ENCODE peak calls at places on chromosome 21, in six cellular contexts. P is mesenchymal stem cell, N is H1, J is neuronal stem cell, E is IMR-90, T is trophoblast cell. B is an unnamed sample.

GRCh38 chr21:29334717-29335428 is 36.2 kb downstream of the BACH1 start:
- DNase-seq in T (no peak), E (peak; percentile 78), P (peak; percentile 56), J (no peak), N (no peak), B (no peak)

GRCh38 chr21:38599381-38599975 is 101.2 kb upstream of the ERG start:
- DNase-seq in T (no peak), E (no peak), N (no peak), J (no peak), P (no peak), B (no peak)

GRCh38 chr21:15289896-15290841 is 225.4 kb upstream of the NRIP1 start:
- DNase-seq in P (no peak), J (peak; percentile 30), E (no peak), T (peak; percentile 72), N (no peak), B (peak; percentile 92)

GRCh38 chr21:39852021-39852721 is 15.1 kb upstream of the PCP4 start:
- DNase-seq in N (no peak), E (no peak), T (no peak), J (no peak), P (no peak), B (no peak)

GRCh38 chr21:20701235-20701634 is 297.0 kb upstream of the NCAM2 start:
- DNase-seq in J (no peak), P (no peak), N (no peak), T (no peak), E (no peak), B (no peak)

GRCh38 chr21:37710555-37711293 is 205.5 kb downstream of the KCNJ6 start:
- DNase-seq in N (no peak), T (peak; percentile 69), P (peak; percentile 90), J (no peak), E (peak; percentile 68), B (no peak)

GRCh38 chr21:33029975-33030461 is 4.3 kb downstream of the OLIG2 start:
- DNase-seq in J (no peak), P (no peak), E (no peak), T (no peak), N (no peak), B (peak; percentile 52)

GRCh38 chr21:39620856-39621255 is 8.1 kb downstream of the B3GALT5 start:
- DNase-seq in N (no peak), P (no peak), T (no peak), J (no peak), E (no peak), B (no peak)

GRCh38 chr21:38806153-38806941 is 618 bp downstream of the ETS2 start:
- DNase-seq in T (peak; percentile 34), P (no peak), N (no peak), E (no peak), J (peak; percentile 49), B (no peak)

GRCh38 chr21:46641656-46642055 is 6.2 kb downstream of the PRMT2 start:
- DNase-seq in P (no peak), J (no peak), N (no peak), T (no peak), E (no peak), B (no peak)

GRCh38 chr21:36064085-36064460 is 3.7 kb upstream of the SETD4 start:
- DNase-seq in E (no peak), N (no peak), T (peak; percentile 28), P (no peak), J (no peak), B (no peak)

GRCh38 chr21:36063375-36064084 is 3.2 kb upstream of the SETD4 start:
- DNase-seq in N (no peak), P (no peak), E (no peak), T (no peak), J (no peak), B (no peak)

GRCh38 chr21:36059823-36060158 is 535 bp downstream of the SETD4 start:
- DNase-seq in T (peak; percentile 74), E (no peak), N (no peak), P (no peak), J (no peak), B (no peak)

GRCh38 chr21:36061445-36061844 is 1.1 kb upstream of the SETD4 start:
- DNase-seq in E (no peak), P (no peak), J (no peak), T (no peak), N (no peak), B (no peak)

GRCh38 chr21:36060159-36060921 is at the start of gene SETD4:
- DNase-seq in J (peak; percentile 88), E (peak; percentile 92), N (peak; percentile 75), P (peak; percentile 94), T (peak; percentile 96), B (peak; percentile 94)
- H3K4ac ChIP-seq in J (no peak within 1 kb of the TSS), E (peak within 1 kb of the TSS; percentile 85), N (no peak within 1 kb of the TSS), P (peak within 1 kb of the TSS; percentile 85), T (peak within 1 kb of the TSS; percentile 80), B (no peak within 1 kb of the TSS)

GRCh38 chr21:45390831-45391742 is 13.9 kb upstream of the COL18A1 start:
- DNase-seq in P (no peak), J (no peak), E (no peak), T (no peak), N (no peak), B (no peak)
- H3K14ac ChIP-seq in P (no peak overlapping the region), J (no peak overlapping the region), E (peak overlapping the region; percentile 50), T (no peak overlapping the region), N (no peak overlapping the region), B (no peak overlapping the region)

GRCh38 chr21:45010860-45011259 is 63.5 kb upstream of the ADARB1 start:
- DNase-seq in N (no peak), J (no peak), P (no peak), T (no peak), E (no peak), B (no peak)
- H3K4ac ChIP-seq in N (no peak overlapping the region), J (no peak overlapping the region), P (no peak overlapping the region), T (peak overlapping the region; percentile 19), E (peak overlapping the region; percentile 79), B (no peak overlapping the region)

GRCh38 chr21:41921089-41921819 is 32.6 kb downstream of the C2CD2 start:
- DNase-seq in N (no peak), P (no peak), J (no peak), E (no peak), T (no peak), B (no peak)

GRCh38 chr21:41924355-41924754 is 29.5 kb downstream of the C2CD2 start:
- DNase-seq in P (peak; percentile 15), N (no peak), T (no peak), E (peak; percentile 57), J (no peak), B (no peak)

GRCh38 chr21:41926068-41926806 is 27.6 kb downstream of the C2CD2 start:
- DNase-seq in T (peak; percentile 23), P (peak; percentile 83), J (no peak), N (peak; percentile 17), E (peak; percentile 66), B (no peak)

GRCh38 chr21:41926807-41927171 is 27.0 kb downstream of the C2CD2 start:
- DNase-seq in J (no peak), P (no peak), N (no peak), T (no peak), E (no peak), B (no peak)

GRCh38 chr21:41923641-41924342 is 30.0 kb downstream of the C2CD2 start:
- DNase-seq in T (no peak), P (no peak), J (no peak), N (no peak), E (peak; percentile 47), B (no peak)
- H3K14ac ChIP-seq in T (no peak overlapping the region), P (no peak overlapping the region), J (no peak overlapping the region), N (no peak overlapping the region), E (peak overlapping the region; percentile 19), B (no peak overlapping the region)

GRCh38 chr21:31558839-31559367 is 100.6 kb upstream of the SOD1 start:
- DNase-seq in T (peak; percentile 94), E (peak; percentile 76), N (peak; percentile 92), P (peak; percentile 95), J (peak; percentile 96), B (peak; percentile 97)
- H3K4ac ChIP-seq in T (peak overlapping the region; percentile 47), E (no peak overlapping the region), N (no peak overlapping the region), P (no peak overlapping the region), J (no peak overlapping the region), B (no peak overlapping the region)

GRCh38 chr21:34797926-34798595 is 129.3 kb downstream of the CLIC6 start:
- DNase-seq in E (no peak), J (no peak), T (no peak), P (peak; percentile 48), N (no peak), B (no peak)
- H3K14ac ChIP-seq in E (no peak overlapping the region), J (no peak overlapping the region), T (no peak overlapping the region), P (no peak overlapping the region), N (no peak overlapping the region), B (no peak overlapping the region)

GRCh38 chr21:45291613-45292398 is 4.1 kb upstream of the POFUT2 start:
- DNase-seq in E (no peak), P (no peak), T (no peak), J (no peak), N (no peak), B (peak; percentile 38)
- H3K4ac ChIP-seq in E (peak overlapping the region; percentile 75), P (peak overlapping the region; percentile 32), T (peak overlapping the region; percentile 43), J (peak overlapping the region; percentile 80), N (no peak overlapping the region), B (no peak overlapping the region)

DNA sequence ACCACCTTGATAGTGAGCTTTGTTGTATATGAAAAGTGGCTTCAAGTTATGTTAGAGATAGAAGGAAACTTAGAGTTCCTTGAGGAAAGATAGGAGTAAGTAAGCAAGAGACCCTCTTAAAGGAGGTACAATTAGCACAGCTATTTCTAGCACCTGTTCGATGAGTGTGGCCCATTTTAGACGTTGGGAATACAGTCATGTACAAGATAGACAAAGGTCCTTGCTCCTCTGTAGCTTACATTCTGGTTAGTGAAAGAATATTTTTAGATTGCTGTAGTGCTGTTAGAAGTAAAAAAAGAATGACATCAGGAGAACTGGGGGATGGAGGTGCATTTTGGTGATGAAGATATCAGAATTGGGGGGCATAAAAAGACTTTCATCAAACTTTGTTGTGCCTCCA is 47.5 kb downstream of the MRPS6 start:
- DNase-seq in T (no peak), P (no peak), J (no peak), N (no peak), E (no peak), B (no peak)
- H3K14ac ChIP-seq in T (no peak overlapping the region), P (no peak overlapping the region), J (no peak overlapping the region), N (no peak overlapping the region), E (no peak overlapping the region), B (no peak overlapping the region)

GRCh38 chr21:31164713-31165694 is 126.7 kb upstream of the KRTAP19-8 start:
- DNase-seq in J (no peak), N (no peak), T (no peak), E (no peak), P (no peak), B (no peak)
- H3K4ac ChIP-seq in J (no peak overlapping the region), N (no peak overlapping the region), T (no peak overlapping the region), E (no peak overlapping the region), P (peak overlapping the region; percentile 49), B (no peak overlapping the region)